ENCODE peak calls at places on chromosomes 13 and 19, in nine cellular contexts. One of them, this sample, is unnamed.

GRCh38 chr19:35901854-35902661 is at the start of gene HCST:
- DNase-seq in posterior cingulate gyrus: peak
- DNase-seq in neural crest cell: no peak
- DNase-seq in cardiac fibroblast: peak
- DNase-seq in NCI-H226: peak
- DNase-seq in right atrium auricular region: no peak
- DNase-seq in CD4-positive, CD25-positive, alpha-beta regulatory T cell: peak
- DNase-seq in left cardiac atrium: no peak
- DNase-seq in NCI-H2081: no peak
- DNase-seq in this sample: peak

GRCh38 chr19:18167975-18168645 is 5.5 kb upstream of the IFI30 start:
- DNase-seq in posterior cingulate gyrus: no peak
- DNase-seq in neural crest cell: peak
- DNase-seq in cardiac fibroblast: peak
- DNase-seq in NCI-H226: no peak
- DNase-seq in right atrium auricular region: no peak
- DNase-seq in CD4-positive, CD25-positive, alpha-beta regulatory T cell: peak
- DNase-seq in left cardiac atrium: peak
- DNase-seq in NCI-H2081: no peak
- DNase-seq in this sample: no peak

GRCh38 chr19:53002479-53002878 is 11.2 kb upstream of the ERVV-1 start:
- DNase-seq in posterior cingulate gyrus: no peak
- DNase-seq in neural crest cell: no peak
- DNase-seq in cardiac fibroblast: peak
- DNase-seq in NCI-H226: no peak
- DNase-seq in right atrium auricular region: no peak
- DNase-seq in CD4-positive, CD25-positive, alpha-beta regulatory T cell: no peak
- DNase-seq in left cardiac atrium: no peak
- DNase-seq in NCI-H2081: no peak
- DNase-seq in this sample: no peak

GRCh38 chr13:83878691-83879410 is 3.4 kb downstream of the SLITRK1 start:
- DNase-seq in posterior cingulate gyrus: peak
- DNase-seq in neural crest cell: peak
- DNase-seq in cardiac fibroblast: no peak
- DNase-seq in NCI-H226: no peak
- DNase-seq in right atrium auricular region: no peak
- DNase-seq in CD4-positive, CD25-positive, alpha-beta regulatory T cell: no peak
- DNase-seq in left cardiac atrium: no peak
- DNase-seq in NCI-H2081: no peak
- DNase-seq in this sample: no peak

GRCh38 chr19:55257461-55258411 is 1.1 kb downstream of the PPP6R1 start:
- DNase-seq in posterior cingulate gyrus: peak
- DNase-seq in neural crest cell: no peak
- DNase-seq in cardiac fibroblast: peak
- DNase-seq in NCI-H226: no peak
- DNase-seq in right atrium auricular region: no peak
- DNase-seq in CD4-positive, CD25-positive, alpha-beta regulatory T cell: peak
- DNase-seq in left cardiac atrium: no peak
- DNase-seq in NCI-H2081: no peak
- DNase-seq in this sample: no peak

GRCh38 chr13:78742659-78743058 is 83.7 kb upstream of the OBI1 start:
- DNase-seq in posterior cingulate gyrus: no peak
- DNase-seq in neural crest cell: no peak
- DNase-seq in cardiac fibroblast: no peak
- DNase-seq in NCI-H226: no peak
- DNase-seq in right atrium auricular region: no peak
- DNase-seq in CD4-positive, CD25-positive, alpha-beta regulatory T cell: no peak
- DNase-seq in left cardiac atrium: no peak
- DNase-seq in NCI-H2081: no peak
- DNase-seq in this sample: no peak

GRCh38 chr19:5470264-5470671 is 15.1 kb downstream of the ZNRF4 start:
- DNase-seq in posterior cingulate gyrus: no peak
- DNase-seq in neural crest cell: no peak
- DNase-seq in cardiac fibroblast: no peak
- DNase-seq in NCI-H226: no peak
- DNase-seq in right atrium auricular region: no peak
- DNase-seq in CD4-positive, CD25-positive, alpha-beta regulatory T cell: no peak
- DNase-seq in left cardiac atrium: no peak
- DNase-seq in NCI-H2081: no peak
- DNase-seq in this sample: no peak

GRCh38 chr19:32594021-32594420 is 13.0 kb downstream of the PDCD5 start:
- DNase-seq in posterior cingulate gyrus: no peak
- DNase-seq in neural crest cell: no peak
- DNase-seq in cardiac fibroblast: no peak
- DNase-seq in NCI-H226: no peak
- DNase-seq in right atrium auricular region: no peak
- DNase-seq in CD4-positive, CD25-positive, alpha-beta regulatory T cell: no peak
- DNase-seq in left cardiac atrium: no peak
- DNase-seq in NCI-H2081: no peak
- DNase-seq in this sample: no peak

GRCh38 chr19:51375504-51376221 is 3.2 kb upstream of the NKG7 start:
- DNase-seq in posterior cingulate gyrus: peak
- DNase-seq in neural crest cell: no peak
- DNase-seq in cardiac fibroblast: no peak
- DNase-seq in NCI-H226: no peak
- DNase-seq in right atrium auricular region: no peak
- DNase-seq in CD4-positive, CD25-positive, alpha-beta regulatory T cell: no peak
- DNase-seq in left cardiac atrium: no peak
- DNase-seq in NCI-H2081: no peak
- DNase-seq in this sample: peak

GRCh38 chr13:32587014-32587773 is 942 bp downstream of the PDS5B start:
- DNase-seq in posterior cingulate gyrus: peak
- DNase-seq in neural crest cell: peak
- DNase-seq in cardiac fibroblast: peak
- DNase-seq in NCI-H226: peak
- DNase-seq in right atrium auricular region: peak
- DNase-seq in CD4-positive, CD25-positive, alpha-beta regulatory T cell: peak
- DNase-seq in left cardiac atrium: peak
- DNase-seq in NCI-H2081: peak
- DNase-seq in this sample: peak

GRCh38 chr19:13190781-13191540 is 40.8 kb downstream of the IER2 start:
- DNase-seq in posterior cingulate gyrus: no peak
- DNase-seq in neural crest cell: no peak
- DNase-seq in cardiac fibroblast: no peak
- DNase-seq in NCI-H226: no peak
- DNase-seq in right atrium auricular region: no peak
- DNase-seq in CD4-positive, CD25-positive, alpha-beta regulatory T cell: no peak
- DNase-seq in left cardiac atrium: no peak
- DNase-seq in NCI-H2081: no peak
- DNase-seq in this sample: no peak

GRCh38 chr13:51759240-51759639 is 44.7 kb downstream of the DHRS12 start:
- DNase-seq in posterior cingulate gyrus: no peak
- DNase-seq in neural crest cell: no peak
- DNase-seq in cardiac fibroblast: no peak
- DNase-seq in NCI-H226: no peak
- DNase-seq in right atrium auricular region: no peak
- DNase-seq in CD4-positive, CD25-positive, alpha-beta regulatory T cell: no peak
- DNase-seq in left cardiac atrium: no peak
- DNase-seq in NCI-H2081: no peak
- DNase-seq in this sample: no peak

GRCh38 chr19:18465964-18466339 is 28.0 kb upstream of the ISYNA1 start:
- DNase-seq in posterior cingulate gyrus: no peak
- DNase-seq in neural crest cell: no peak
- DNase-seq in cardiac fibroblast: no peak
- DNase-seq in NCI-H226: no peak
- DNase-seq in right atrium auricular region: no peak
- DNase-seq in CD4-positive, CD25-positive, alpha-beta regulatory T cell: no peak
- DNase-seq in left cardiac atrium: no peak
- DNase-seq in NCI-H2081: no peak
- DNase-seq in this sample: no peak

GRCh38 chr19:50258918-50259372 is 55.5 kb downstream of the MYH14 start:
- DNase-seq in posterior cingulate gyrus: no peak
- DNase-seq in neural crest cell: peak
- DNase-seq in cardiac fibroblast: peak
- DNase-seq in NCI-H226: no peak
- DNase-seq in right atrium auricular region: no peak
- DNase-seq in CD4-positive, CD25-positive, alpha-beta regulatory T cell: no peak
- DNase-seq in left cardiac atrium: no peak
- DNase-seq in NCI-H2081: no peak
- DNase-seq in this sample: no peak

GRCh38 chr19:41131186-41131585 is 17.0 kb downstream of the CYP2F1 start:
- DNase-seq in posterior cingulate gyrus: no peak
- DNase-seq in neural crest cell: no peak
- DNase-seq in cardiac fibroblast: no peak
- DNase-seq in NCI-H226: no peak
- DNase-seq in right atrium auricular region: no peak
- DNase-seq in CD4-positive, CD25-positive, alpha-beta regulatory T cell: no peak
- DNase-seq in left cardiac atrium: no peak
- DNase-seq in NCI-H2081: no peak
- DNase-seq in this sample: no peak

GRCh38 chr13:89750371-89750770 is 1597.1 kb upstream of the MIR17HG start:
- DNase-seq in posterior cingulate gyrus: no peak
- DNase-seq in neural crest cell: no peak
- DNase-seq in cardiac fibroblast: no peak
- DNase-seq in NCI-H226: no peak
- DNase-seq in right atrium auricular region: no peak
- DNase-seq in CD4-positive, CD25-positive, alpha-beta regulatory T cell: no peak
- DNase-seq in left cardiac atrium: no peak
- DNase-seq in NCI-H2081: no peak
- DNase-seq in this sample: no peak

GRCh38 chr19:45474941-45475516 is 7.2 kb downstream of the FOSB start:
- DNase-seq in posterior cingulate gyrus: no peak
- DNase-seq in neural crest cell: no peak
- DNase-seq in cardiac fibroblast: no peak
- DNase-seq in NCI-H226: no peak
- DNase-seq in right atrium auricular region: no peak
- DNase-seq in CD4-positive, CD25-positive, alpha-beta regulatory T cell: peak
- DNase-seq in left cardiac atrium: no peak
- DNase-seq in NCI-H2081: no peak
- DNase-seq in this sample: no peak

GRCh38 chr19:7526093-7526929 is 3.9 kb downstream of the MCOLN1 start:
- DNase-seq in posterior cingulate gyrus: no peak
- DNase-seq in neural crest cell: no peak
- DNase-seq in cardiac fibroblast: no peak
- DNase-seq in NCI-H226: no peak
- DNase-seq in right atrium auricular region: no peak
- DNase-seq in CD4-positive, CD25-positive, alpha-beta regulatory T cell: no peak
- DNase-seq in left cardiac atrium: no peak
- DNase-seq in NCI-H2081: no peak
- DNase-seq in this sample: no peak

GRCh38 chr19:3801412-3802096 is 15.4 kb upstream of the MATK start:
- DNase-seq in posterior cingulate gyrus: peak
- DNase-seq in neural crest cell: no peak
- DNase-seq in cardiac fibroblast: no peak
- DNase-seq in NCI-H226: no peak
- DNase-seq in right atrium auricular region: no peak
- DNase-seq in CD4-positive, CD25-positive, alpha-beta regulatory T cell: peak
- DNase-seq in left cardiac atrium: peak
- DNase-seq in NCI-H2081: peak
- DNase-seq in this sample: no peak

GRCh38 chr19:33064117-33064777 is 441 bp downstream of the RHPN2 start:
- DNase-seq in posterior cingulate gyrus: no peak
- DNase-seq in neural crest cell: no peak
- DNase-seq in cardiac fibroblast: no peak
- DNase-seq in NCI-H226: no peak
- DNase-seq in right atrium auricular region: no peak
- DNase-seq in CD4-positive, CD25-positive, alpha-beta regulatory T cell: no peak
- DNase-seq in left cardiac atrium: peak
- DNase-seq in NCI-H2081: peak
- DNase-seq in this sample: no peak

GRCh38 chr13:73070451-73070850 is 11.6 kb downstream of the KLF5 start:
- DNase-seq in posterior cingulate gyrus: no peak
- DNase-seq in neural crest cell: no peak
- DNase-seq in cardiac fibroblast: no peak
- DNase-seq in NCI-H226: no peak
- DNase-seq in right atrium auricular region: no peak
- DNase-seq in CD4-positive, CD25-positive, alpha-beta regulatory T cell: no peak
- DNase-seq in left cardiac atrium: no peak
- DNase-seq in NCI-H2081: no peak
- DNase-seq in this sample: no peak

GRCh38 chr13:91133941-91134772 is 213.3 kb upstream of the MIR17HG start:
- DNase-seq in posterior cingulate gyrus: no peak
- DNase-seq in neural crest cell: peak
- DNase-seq in cardiac fibroblast: peak
- DNase-seq in NCI-H226: peak
- DNase-seq in right atrium auricular region: no peak
- DNase-seq in CD4-positive, CD25-positive, alpha-beta regulatory T cell: peak
- DNase-seq in left cardiac atrium: no peak
- DNase-seq in NCI-H2081: peak
- DNase-seq in this sample: peak

GRCh38 chr19:56899943-56900342 is 59.4 kb upstream of the PEG3 start:
- DNase-seq in posterior cingulate gyrus: no peak
- DNase-seq in neural crest cell: no peak
- DNase-seq in cardiac fibroblast: no peak
- DNase-seq in NCI-H226: no peak
- DNase-seq in right atrium auricular region: no peak
- DNase-seq in CD4-positive, CD25-positive, alpha-beta regulatory T cell: no peak
- DNase-seq in left cardiac atrium: no peak
- DNase-seq in NCI-H2081: no peak
- DNase-seq in this sample: no peak

GRCh38 chr13:62829476-62829875 is 1413.8 kb upstream of the PCDH20 start:
- DNase-seq in posterior cingulate gyrus: no peak
- DNase-seq in neural crest cell: no peak
- DNase-seq in cardiac fibroblast: no peak
- DNase-seq in NCI-H226: no peak
- DNase-seq in right atrium auricular region: no peak
- DNase-seq in CD4-positive, CD25-positive, alpha-beta regulatory T cell: no peak
- DNase-seq in left cardiac atrium: no peak
- DNase-seq in NCI-H2081: no peak
- DNase-seq in this sample: no peak

GRCh38 chr13:45335397-45336024 is 5.5 kb downstream of the TPT1 start:
- DNase-seq in posterior cingulate gyrus: no peak
- DNase-seq in neural crest cell: no peak
- DNase-seq in cardiac fibroblast: peak
- DNase-seq in NCI-H226: no peak
- DNase-seq in right atrium auricular region: no peak
- DNase-seq in CD4-positive, CD25-positive, alpha-beta regulatory T cell: no peak
- DNase-seq in left cardiac atrium: no peak
- DNase-seq in NCI-H2081: no peak
- DNase-seq in this sample: no peak

GRCh38 chr19:49287141-49287540 is 37.9 kb downstream of the SLC6A16 start:
- DNase-seq in posterior cingulate gyrus: no peak
- DNase-seq in neural crest cell: no peak
- DNase-seq in cardiac fibroblast: no peak
- DNase-seq in NCI-H226: no peak
- DNase-seq in right atrium auricular region: no peak
- DNase-seq in CD4-positive, CD25-positive, alpha-beta regulatory T cell: no peak
- DNase-seq in left cardiac atrium: no peak
- DNase-seq in NCI-H2081: no peak
- DNase-seq in this sample: no peak

This sample was measured in Jurkat, Clone E6-1.